ENCODE peak calls at places on chromosome 3, in five cellular contexts. G, Y, E, Z and X are unnamed samples.

GRCh38 chr3:72665701-72666443 is 182.4 kb downstream of the SHQ1 start:
- DNase-seq in G (no peak), Y (peak; percentile 45), E (peak; percentile 73), Z (no peak), X (no peak)

GRCh38 chr3:5072100-5072816 is 49.8 kb upstream of the ARL8B start:
- DNase-seq in G (no peak), Y (no peak), E (no peak), Z (no peak), X (no peak)

GRCh38 chr3:72346526-72346926 is 501.7 kb downstream of the SHQ1 start:
- DNase-seq in G (no peak), Y (no peak), E (peak; percentile 62), Z (no peak), X (peak; percentile 95)

GRCh38 chr3:45628746-45629145 is 34.2 kb downstream of the LIMD1 start:
- DNase-seq in G (no peak), Y (no peak), E (no peak), Z (no peak), X (no peak)

GRCh38 chr3:63290686-63291085 is 12.6 kb downstream of the SYNPR start:
- DNase-seq in G (no peak), Y (no peak), E (no peak), Z (no peak), X (no peak)

GRCh38 chr3:85560088-85560790 is 601.5 kb downstream of the CADM2 start:
- DNase-seq in G (no peak), Y (no peak), E (peak; percentile 87), Z (peak; percentile 26), X (peak; percentile 85)

GRCh38 chr3:124845406-124845805 is 41.8 kb downstream of the ITGB5 start:
- DNase-seq in G (no peak), Y (no peak), E (peak; percentile 87), Z (no peak), X (peak; percentile 92)

GRCh38 chr3:129441782-129442181 is 1.8 kb downstream of the IFT122 start:
- DNase-seq in G (no peak), Y (no peak), E (no peak), Z (no peak), X (peak; percentile 77)

GRCh38 chr3:51686512-51687215 is 15.6 kb downstream of the TEX264 start:
- DNase-seq in G (peak; percentile 68), Y (peak; percentile 54), E (peak; percentile 48), Z (no peak), X (peak; percentile 47)

GRCh38 chr3:174858353-174858752 is 781 bp upstream of the NAALADL2 start:
- DNase-seq in G (no peak), Y (no peak), E (no peak), Z (no peak), X (no peak)

GRCh38 chr3:48065035-48065434 is 48.8 kb upstream of the MAP4 start:
- DNase-seq in G (no peak), Y (no peak), E (peak; percentile 43), Z (no peak), X (no peak)

DNA sequence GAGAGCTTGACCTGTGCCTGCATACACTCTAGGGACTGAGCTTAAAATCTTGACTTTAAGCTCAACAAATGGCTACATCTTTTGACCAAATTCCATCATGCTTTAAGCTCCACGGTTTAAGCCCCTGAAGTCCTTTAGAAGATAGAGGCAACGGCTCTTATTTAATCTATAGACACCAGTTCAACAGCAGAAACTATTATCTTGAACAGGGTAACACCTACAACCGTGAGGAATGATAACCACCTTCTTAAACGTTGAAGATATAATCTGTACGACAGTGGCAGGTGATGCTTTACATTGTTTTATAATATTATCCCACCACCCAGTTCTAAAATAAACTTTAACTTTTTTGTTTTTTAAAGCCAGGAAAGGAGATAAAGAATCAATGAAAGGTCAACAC is 1007.8 kb downstream of the FHIT start:
- DNase-seq in G (no peak), Y (no peak), E (no peak), Z (no peak), X (no peak)
- H3K4me3 ChIP-seq in G (no peak overlapping the region), Y (no peak overlapping the region), E (no peak overlapping the region), Z (no peak overlapping the region), X (no peak overlapping the region)

GRCh38 chr3:137349949-137350348 is 392.2 kb downstream of the IL20RB start:
- DNase-seq in G (no peak), Y (no peak), E (no peak), Z (no peak), X (no peak)

GRCh38 chr3:137343283-137343682 is 385.5 kb downstream of the IL20RB start:
- DNase-seq in G (no peak), Y (no peak), E (no peak), Z (no peak), X (no peak)

GRCh38 chr3:137347132-137347531 is 389.3 kb downstream of the IL20RB start:
- DNase-seq in G (no peak), Y (no peak), E (no peak), Z (no peak), X (no peak)

GRCh38 chr3:137347817-137348368 is 390.1 kb downstream of the IL20RB start:
- DNase-seq in G (no peak), Y (no peak), E (no peak), Z (no peak), X (no peak)
- H3K4me2 ChIP-seq in G (no peak overlapping the region), Y (no peak overlapping the region), E (no peak overlapping the region), Z (no peak overlapping the region), X (no peak overlapping the region)

GRCh38 chr3:37898424-37898823 is 36.7 kb downstream of the CTDSPL start:
- DNase-seq in G (no peak), Y (no peak), E (no peak), Z (no peak), X (no peak)
- H3K79me2 ChIP-seq in G (no peaks in the 10 kb centered on the region), Y (no peaks in the 10 kb centered on the region), E (no peaks in the 10 kb centered on the region), Z (peaks cover 95% of the 10 kb centered on the region), X (peaks cover 13% of the 10 kb centered on the region)

DNA sequence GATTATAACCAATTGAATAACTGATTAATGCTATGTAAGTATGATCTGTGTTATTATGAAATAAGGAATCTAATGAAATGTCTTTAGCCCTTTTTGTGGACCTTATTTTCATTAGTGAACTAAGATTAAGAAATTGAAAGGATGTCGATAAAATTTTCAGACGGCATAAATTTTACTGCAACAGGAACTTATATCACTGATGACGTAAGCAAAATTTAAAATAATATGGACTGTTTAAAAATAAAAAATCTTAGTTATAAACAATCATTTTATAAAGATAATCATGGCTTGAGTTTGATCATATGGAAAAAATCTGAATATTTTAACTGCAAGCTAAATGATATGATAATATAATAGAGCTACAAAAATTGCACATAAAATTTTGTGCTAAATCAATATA is 112.7 kb downstream of the SPATA16 start:
- DNase-seq in G (no peak), Y (no peak), E (no peak), Z (no peak), X (no peak)
- H3K4me3 ChIP-seq in G (no peak overlapping the region), Y (no peak overlapping the region), E (no peak overlapping the region), Z (no peak overlapping the region), X (no peak overlapping the region)

GRCh38 chr3:134956395-134956794 is 161.3 kb downstream of the EPHB1 start:
- DNase-seq in G (peak; percentile 76), Y (no peak), E (no peak), Z (no peak), X (no peak)
- H3K4me2 ChIP-seq in G (no peak overlapping the region), Y (no peak overlapping the region), E (no peak overlapping the region), Z (no peak overlapping the region), X (no peak overlapping the region)